ENCODE peak calls at places on chromosomes 1 and 21, in eight cellular contexts. F, Q, S, I, C, U, Y and M are unnamed samples.

GRCh38 chr1:201773764-201774163 is 55.2 kb upstream of the IPO9 start:
- DNase-seq in F (no peak), Q (no peak), S (no peak), I (peak), C (no peak), U (no peak), Y (no peak), M (no peak)

GRCh38 chr1:156859523-156860112 is 701 bp upstream of the INSRR start:
- DNase-seq in F (no peak), Q (no peak), S (no peak), I (peak), C (no peak), U (no peak), Y (no peak), M (no peak)

GRCh38 chr1:192709544-192709943 is 73.6 kb downstream of the RGS13 start:
- DNase-seq in F (no peak), Q (no peak), S (no peak), I (peak), C (no peak), U (no peak), Y (no peak), M (no peak)

GRCh38 chr21:44938976-44939531 is 775 bp upstream of the SLX9 start:
- DNase-seq in F (no peak), Q (no peak), S (no peak), I (peak), C (no peak), U (no peak), Y (peak), M (no peak)

GRCh38 chr1:32438136-32438535 is 26.7 kb upstream of the ZBTB8B start:
- DNase-seq in F (no peak), Q (no peak), S (no peak), I (no peak), C (no peak), U (no peak), Y (no peak), M (no peak)

GRCh38 chr1:158506369-158506987 is 34.5 kb downstream of the OR10R2 start:
- DNase-seq in F (no peak), Q (no peak), S (no peak), I (peak), C (peak), U (no peak), Y (no peak), M (no peak)

GRCh38 chr1:192538407-192539311 is 36.9 kb upstream of the RGS1 start:
- DNase-seq in F (no peak), Q (peak), S (no peak), I (no peak), C (no peak), U (no peak), Y (no peak), M (no peak)

GRCh38 chr1:92698932-92699331 is 86.0 kb downstream of the EVI5 start:
- DNase-seq in F (no peak), Q (no peak), S (no peak), I (no peak), C (no peak), U (no peak), Y (no peak), M (no peak)

GRCh38 chr21:35559128-35559831 is 501.0 kb downstream of the SETD4 start:
- DNase-seq in F (no peak), Q (peak), S (peak), I (peak), C (no peak), U (no peak), Y (no peak), M (peak)

GRCh38 chr1:112614460-112615065 is 4.4 kb downstream of the ST7L start:
- DNase-seq in F (no peak), Q (no peak), S (peak), I (no peak), C (no peak), U (no peak), Y (no peak), M (no peak)

GRCh38 chr1:31413405-31414005 is 492 bp downstream of the SERINC2 start:
- DNase-seq in F (no peak), Q (no peak), S (no peak), I (peak), C (peak), U (no peak), Y (peak), M (peak)

GRCh38 chr1:9724706-9725476 is 73.4 kb downstream of the PIK3CD start:
- DNase-seq in F (peak), Q (peak), S (peak), I (peak), C (peak), U (peak), Y (no peak), M (peak)

GRCh38 chr1:159856576-159856975 is 5.9 kb downstream of the VSIG8 start:
- DNase-seq in F (no peak), Q (no peak), S (no peak), I (peak), C (no peak), U (no peak), Y (no peak), M (no peak)

GRCh38 chr1:230809205-230809990 is 58.9 kb downstream of the C1orf198 start:
- DNase-seq in F (no peak), Q (no peak), S (no peak), I (no peak), C (no peak), U (no peak), Y (no peak), M (no peak)

GRCh38 chr1:117359560-117360289 is 7.5 kb upstream of the MAN1A2 start:
- DNase-seq in F (no peak), Q (no peak), S (no peak), I (no peak), C (no peak), U (no peak), Y (no peak), M (no peak)

GRCh38 chr1:226466301-226466700 is 58.4 kb upstream of the PARP1 start:
- DNase-seq in F (no peak), Q (no peak), S (no peak), I (no peak), C (no peak), U (no peak), Y (no peak), M (no peak)

GRCh38 chr1:178724734-178725602 is at the start of gene RALGPS2:
- DNase-seq in F (no peak), Q (peak), S (no peak), I (peak), C (peak), U (peak), Y (peak), M (peak)

GRCh38 chr1:8424539-8425116 is 106.7 kb downstream of the SLC45A1 start:
- DNase-seq in F (no peak), Q (peak), S (no peak), I (peak), C (peak), U (no peak), Y (peak), M (peak)

GRCh38 chr1:96416690-96417444 is 304.7 kb upstream of the PTBP2 start:
- DNase-seq in F (no peak), Q (no peak), S (no peak), I (peak), C (no peak), U (no peak), Y (no peak), M (no peak)

GRCh38 chr1:150567717-150568561 is 11.5 kb downstream of the MCL1 start:
- DNase-seq in F (no peak), Q (peak), S (peak), I (peak), C (peak), U (peak), Y (peak), M (peak)

GRCh38 chr1:22636927-22637326 is 499 bp downstream of the C1QA start:
- DNase-seq in F (no peak), Q (no peak), S (no peak), I (no peak), C (no peak), U (no peak), Y (no peak), M (no peak)

GRCh38 chr1:17834561-17835100 is 79.5 kb downstream of the ACTL8 start:
- DNase-seq in F (no peak), Q (no peak), S (no peak), I (no peak), C (no peak), U (no peak), Y (peak), M (no peak)

GRCh38 chr1:117671781-117672501 is 66.1 kb downstream of the TENT5C start:
- DNase-seq in F (no peak), Q (no peak), S (no peak), I (no peak), C (peak), U (peak), Y (peak), M (peak)

GRCh38 chr1:233708416-233708815 is 94.5 kb downstream of the KCNK1 start:
- DNase-seq in F (no peak), Q (no peak), S (no peak), I (peak), C (no peak), U (no peak), Y (no peak), M (no peak)

GRCh38 chr1:239357867-239358266 is 28.5 kb upstream of the CHRM3 start:
- DNase-seq in F (no peak), Q (no peak), S (no peak), I (no peak), C (no peak), U (no peak), Y (no peak), M (no peak)

GRCh38 chr1:38534473-38534823 is 325.1 kb downstream of the RRAGC start:
- DNase-seq in F (no peak), Q (no peak), S (no peak), I (no peak), C (no peak), U (no peak), Y (no peak), M (no peak)

GRCh38 chr1:226405411-226405988 is 2.4 kb downstream of the PARP1 start:
- DNase-seq in F (no peak), Q (no peak), S (no peak), I (no peak), C (no peak), U (no peak), Y (no peak), M (peak)

GRCh38 chr1:154962238-154962678 is 676 bp upstream of the PYGO2 start:
- DNase-seq in F (no peak), Q (peak), S (no peak), I (peak), C (peak), U (no peak), Y (no peak), M (peak)

GRCh38 chr1:84969489-84970250 is 27.2 kb downstream of the MCOLN2 start:
- DNase-seq in F (no peak), Q (no peak), S (no peak), I (no peak), C (no peak), U (no peak), Y (no peak), M (no peak)

GRCh38 chr1:73144321-73144720 is 862.0 kb upstream of the NEGR1 start:
- DNase-seq in F (no peak), Q (no peak), S (no peak), I (no peak), C (no peak), U (no peak), Y (no peak), M (no peak)

GRCh38 chr1:228166170-228166936 is 749 bp downstream of the IBA57 start:
- DNase-seq in F (peak), Q (peak), S (no peak), I (peak), C (peak), U (peak), Y (peak), M (peak)
- H3K27ac ChIP-seq in F (peak), Q (peak), S (peak), I (peak), C (peak), U (peak), Y (peak), M (peak)

GRCh38 chr1:52463891-52464290 is 59.5 kb downstream of the PRPF38A start:
- DNase-seq in F (no peak), Q (no peak), S (no peak), I (no peak), C (no peak), U (no peak), Y (no peak), M (no peak)
- H3K27ac ChIP-seq in F (no peak), Q (no peak), S (no peak), I (no peak), C (no peak), U (no peak), Y (no peak), M (no peak)

GRCh38 chr1:164609084-164609483 is 50.1 kb downstream of the PBX1 start:
- DNase-seq in F (no peak), Q (no peak), S (no peak), I (no peak), C (no peak), U (no peak), Y (no peak), M (no peak)

GRCh38 chr1:164614316-164614715 is 55.3 kb downstream of the PBX1 start:
- DNase-seq in F (no peak), Q (no peak), S (no peak), I (no peak), C (no peak), U (no peak), Y (no peak), M (no peak)

GRCh38 chr1:164610528-164611222 is 51.7 kb downstream of the PBX1 start:
- DNase-seq in F (no peak), Q (no peak), S (no peak), I (no peak), C (no peak), U (no peak), Y (peak), M (no peak)

GRCh38 chr1:164613176-164613575 is 54.2 kb downstream of the PBX1 start:
- DNase-seq in F (no peak), Q (no peak), S (no peak), I (peak), C (peak), U (no peak), Y (no peak), M (peak)

GRCh38 chr1:164611754-164612642 is 53.0 kb downstream of the PBX1 start:
- DNase-seq in F (no peak), Q (no peak), S (peak), I (peak), C (peak), U (no peak), Y (no peak), M (peak)
- H3K27ac ChIP-seq in F (no peak), Q (no peak), S (peak), I (peak), C (peak), U (no peak), Y (peak), M (peak)

DNA sequence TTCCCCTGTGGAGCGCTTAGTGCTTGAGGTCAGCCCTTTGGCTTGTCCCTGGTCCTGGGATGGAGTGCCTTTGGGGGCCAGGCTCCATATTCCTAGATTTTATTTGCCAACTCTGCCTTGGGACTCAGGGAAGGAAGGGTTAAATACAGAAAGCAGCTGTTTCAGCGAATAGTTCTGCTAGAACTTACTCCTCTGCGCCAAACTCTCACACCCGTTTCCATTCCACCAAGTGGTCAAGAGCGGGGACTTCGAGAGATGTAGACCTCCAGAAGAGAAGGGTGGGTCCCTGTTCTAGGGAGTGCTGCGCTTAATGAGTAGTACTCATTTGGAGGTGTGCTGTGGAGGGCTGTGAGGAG is 704 bp upstream of the TOMM40L start:
- DNase-seq in F (no peak), Q (peak), S (no peak), I (no peak), C (no peak), U (no peak), Y (no peak), M (no peak)
- H3K27ac ChIP-seq in F (peak), Q (peak), S (no peak), I (no peak), C (peak), U (peak), Y (peak), M (peak)